ENCODE peak calls at places on chromosomes 13 and 19, in five cellular contexts. One of them, this sample, is unnamed.

GRCh38 chr19:33171916-33172359 is 22.2 kb upstream of the LRP3 start:
- DNase-seq in omental fat pad: no peak
- DNase-seq in dorsolateral prefrontal cortex: no peak
- DNase-seq in sigmoid colon: no peak
- DNase-seq in coronary artery: no peak
- DNase-seq in this sample: no peak

GRCh38 chr13:28718538-28719226 is at the start of gene SLC46A3:
- DNase-seq in omental fat pad: peak; percentile 94
- DNase-seq in dorsolateral prefrontal cortex: peak; percentile 99
- DNase-seq in sigmoid colon: peak; percentile 99
- DNase-seq in coronary artery: peak; percentile 99
- DNase-seq in this sample: peak; percentile 97

GRCh38 chr13:36675213-36675536 is 1.4 kb downstream of the SERTM1 start:
- DNase-seq in omental fat pad: no peak
- DNase-seq in dorsolateral prefrontal cortex: no peak
- DNase-seq in sigmoid colon: no peak
- DNase-seq in coronary artery: no peak
- DNase-seq in this sample: no peak

GRCh38 chr13:66391322-66391721 is 838.8 kb downstream of the PCDH9 start:
- DNase-seq in omental fat pad: no peak
- DNase-seq in dorsolateral prefrontal cortex: no peak
- DNase-seq in sigmoid colon: no peak
- DNase-seq in coronary artery: no peak
- DNase-seq in this sample: no peak

GRCh38 chr19:46697142-46697960 is 19.6 kb downstream of the PRKD2 start:
- DNase-seq in omental fat pad: peak; percentile 64
- DNase-seq in dorsolateral prefrontal cortex: no peak
- DNase-seq in sigmoid colon: peak; percentile 94
- DNase-seq in coronary artery: peak; percentile 85
- DNase-seq in this sample: peak; percentile 63

GRCh38 chr13:39777527-39778061 is 122.1 kb downstream of the COG6 start:
- DNase-seq in omental fat pad: no peak
- DNase-seq in dorsolateral prefrontal cortex: no peak
- DNase-seq in sigmoid colon: no peak
- DNase-seq in coronary artery: no peak
- DNase-seq in this sample: no peak

GRCh38 chr19:30783212-30783611 is 411.0 kb downstream of the ZNF536 start:
- DNase-seq in omental fat pad: no peak
- DNase-seq in dorsolateral prefrontal cortex: no peak
- DNase-seq in sigmoid colon: no peak
- DNase-seq in coronary artery: no peak
- DNase-seq in this sample: no peak

GRCh38 chr13:32381539-32381938 is 46.4 kb downstream of the N4BP2L1 start:
- DNase-seq in omental fat pad: no peak
- DNase-seq in dorsolateral prefrontal cortex: no peak
- DNase-seq in sigmoid colon: no peak
- DNase-seq in coronary artery: no peak
- DNase-seq in this sample: no peak

GRCh38 chr19:30719189-30719990 is 347.2 kb downstream of the ZNF536 start:
- DNase-seq in omental fat pad: no peak
- DNase-seq in dorsolateral prefrontal cortex: no peak
- DNase-seq in sigmoid colon: peak; percentile 85
- DNase-seq in coronary artery: no peak
- DNase-seq in this sample: peak; percentile 24

GRCh38 chr19:17862711-17863519 is 3.2 kb downstream of the RPL18A start:
- DNase-seq in omental fat pad: no peak
- DNase-seq in dorsolateral prefrontal cortex: no peak
- DNase-seq in sigmoid colon: no peak
- DNase-seq in coronary artery: no peak
- DNase-seq in this sample: no peak

GRCh38 chr19:41161903-41162302 is 31.1 kb upstream of the CYP2S1 start:
- DNase-seq in omental fat pad: no peak
- DNase-seq in dorsolateral prefrontal cortex: no peak
- DNase-seq in sigmoid colon: no peak
- DNase-seq in coronary artery: no peak
- DNase-seq in this sample: no peak
- TF ChIP-seq CTCF in omental fat pad: no peak
- TF ChIP-seq CTCF in dorsolateral prefrontal cortex: no peak
- TF ChIP-seq CTCF in sigmoid colon: no peak
- TF ChIP-seq CTCF in coronary artery: no peak
- TF ChIP-seq CTCF in this sample: peak; percentile 31

GRCh38 chr13:42836930-42837329 is 55.5 kb downstream of the FAM216B start:
- DNase-seq in omental fat pad: no peak
- DNase-seq in dorsolateral prefrontal cortex: no peak
- DNase-seq in sigmoid colon: no peak
- DNase-seq in coronary artery: no peak
- DNase-seq in this sample: no peak
- TF ChIP-seq CTCF in omental fat pad: no peak
- TF ChIP-seq CTCF in dorsolateral prefrontal cortex: no peak
- TF ChIP-seq CTCF in sigmoid colon: no peak
- TF ChIP-seq CTCF in coronary artery: no peak
- TF ChIP-seq CTCF in this sample: peak; percentile 44

GRCh38 chr19:56155124-56155687 is 14.1 kb downstream of the ZNF444 start:
- DNase-seq in omental fat pad: no peak
- DNase-seq in dorsolateral prefrontal cortex: peak; percentile 38
- DNase-seq in sigmoid colon: no peak
- DNase-seq in coronary artery: no peak
- DNase-seq in this sample: no peak
- TF ChIP-seq CTCF in omental fat pad: no peak
- TF ChIP-seq CTCF in dorsolateral prefrontal cortex: peak; percentile 27
- TF ChIP-seq CTCF in sigmoid colon: no peak
- TF ChIP-seq CTCF in coronary artery: no peak
- TF ChIP-seq CTCF in this sample: peak; percentile 45

GRCh38 chr13:23510544-23510916 is 59.7 kb upstream of the TNFRSF19 start:
- DNase-seq in omental fat pad: no peak
- DNase-seq in dorsolateral prefrontal cortex: no peak
- DNase-seq in sigmoid colon: no peak
- DNase-seq in coronary artery: no peak
- DNase-seq in this sample: no peak

GRCh38 chr13:23509781-23510543 is 60.2 kb upstream of the TNFRSF19 start:
- DNase-seq in omental fat pad: no peak
- DNase-seq in dorsolateral prefrontal cortex: no peak
- DNase-seq in sigmoid colon: no peak
- DNase-seq in coronary artery: no peak
- DNase-seq in this sample: no peak

GRCh38 chr13:23513460-23513859 is 56.8 kb upstream of the TNFRSF19 start:
- DNase-seq in omental fat pad: no peak
- DNase-seq in dorsolateral prefrontal cortex: no peak
- DNase-seq in sigmoid colon: no peak
- DNase-seq in coronary artery: no peak
- DNase-seq in this sample: no peak

GRCh38 chr13:23512762-23513395 is 57.3 kb upstream of the TNFRSF19 start:
- DNase-seq in omental fat pad: no peak
- DNase-seq in dorsolateral prefrontal cortex: no peak
- DNase-seq in sigmoid colon: no peak
- DNase-seq in coronary artery: no peak
- DNase-seq in this sample: no peak

GRCh38 chr13:23510979-23511735 is 59.1 kb upstream of the TNFRSF19 start:
- DNase-seq in omental fat pad: no peak
- DNase-seq in dorsolateral prefrontal cortex: no peak
- DNase-seq in sigmoid colon: no peak
- DNase-seq in coronary artery: no peak
- DNase-seq in this sample: no peak
- TF ChIP-seq CTCF in omental fat pad: no peak
- TF ChIP-seq CTCF in dorsolateral prefrontal cortex: peak; percentile 17
- TF ChIP-seq CTCF in sigmoid colon: no peak
- TF ChIP-seq CTCF in coronary artery: no peak
- TF ChIP-seq CTCF in this sample: peak; percentile 38

DNA sequence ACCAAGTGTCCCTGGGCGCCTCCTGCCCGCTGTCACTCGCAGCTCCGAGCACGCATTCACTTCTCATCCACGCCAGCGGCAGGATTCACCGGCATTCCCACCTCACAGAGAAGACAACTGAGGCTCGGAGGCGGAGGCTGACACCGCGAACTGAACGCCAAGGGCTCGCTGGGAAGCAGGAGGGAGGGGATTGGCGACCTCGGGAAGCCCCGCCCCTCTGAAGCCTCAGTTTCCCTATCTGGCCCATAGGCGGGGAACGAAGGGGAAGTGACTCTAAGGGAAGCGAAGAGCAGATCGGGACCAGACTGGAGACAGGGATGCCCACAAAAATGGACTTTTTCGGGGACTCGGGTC is 256 bp downstream of the MICOS13 start:
- DNase-seq in omental fat pad: no peak
- DNase-seq in dorsolateral prefrontal cortex: peak; percentile 65
- DNase-seq in sigmoid colon: peak; percentile 79
- DNase-seq in coronary artery: no peak
- DNase-seq in this sample: no peak
- TF ChIP-seq CTCF in omental fat pad: no peak
- TF ChIP-seq CTCF in dorsolateral prefrontal cortex: no peak
- TF ChIP-seq CTCF in sigmoid colon: no peak
- TF ChIP-seq CTCF in coronary artery: no peak
- TF ChIP-seq CTCF in this sample: no peak

GRCh38 chr13:72652681-72653080 is 74.7 kb downstream of the MZT1 start:
- DNase-seq in omental fat pad: no peak
- DNase-seq in dorsolateral prefrontal cortex: no peak
- DNase-seq in sigmoid colon: no peak
- DNase-seq in coronary artery: no peak
- DNase-seq in this sample: no peak

GRCh38 chr13:72645521-72645920 is 81.9 kb downstream of the MZT1 start:
- DNase-seq in omental fat pad: no peak
- DNase-seq in dorsolateral prefrontal cortex: no peak
- DNase-seq in sigmoid colon: no peak
- DNase-seq in coronary artery: no peak
- DNase-seq in this sample: no peak

GRCh38 chr13:72648513-72649065 is 78.8 kb downstream of the MZT1 start:
- DNase-seq in omental fat pad: no peak
- DNase-seq in dorsolateral prefrontal cortex: no peak
- DNase-seq in sigmoid colon: no peak
- DNase-seq in coronary artery: no peak
- DNase-seq in this sample: no peak

GRCh38 chr13:72656357-72656756 is 71.1 kb downstream of the MZT1 start:
- DNase-seq in omental fat pad: no peak
- DNase-seq in dorsolateral prefrontal cortex: no peak
- DNase-seq in sigmoid colon: no peak
- DNase-seq in coronary artery: no peak
- DNase-seq in this sample: no peak

DNA sequence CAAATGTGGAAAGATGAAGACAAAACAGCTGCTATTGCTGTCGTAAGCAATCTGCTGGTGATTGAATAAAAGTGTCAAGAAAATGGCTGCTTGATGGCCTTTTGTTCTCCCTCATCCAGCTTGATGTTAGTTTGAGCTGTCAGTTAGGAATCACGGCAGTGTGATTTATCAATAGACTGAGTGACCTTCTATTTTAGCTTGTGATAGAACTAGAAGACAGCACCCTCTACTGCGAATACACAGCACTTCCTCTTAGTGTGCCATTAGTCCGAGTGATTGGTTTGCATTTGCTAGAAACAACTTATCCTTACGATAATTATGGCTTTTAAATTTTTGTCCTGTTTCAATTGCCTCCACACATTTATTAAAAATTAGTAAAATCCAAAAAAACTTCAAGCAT is 76.2 kb downstream of the MZT1 start:
- DNase-seq in omental fat pad: no peak
- DNase-seq in dorsolateral prefrontal cortex: no peak
- DNase-seq in sigmoid colon: no peak
- DNase-seq in coronary artery: no peak
- DNase-seq in this sample: no peak
- TF ChIP-seq CTCF in omental fat pad: no peak
- TF ChIP-seq CTCF in dorsolateral prefrontal cortex: no peak
- TF ChIP-seq CTCF in sigmoid colon: no peak
- TF ChIP-seq CTCF in coronary artery: no peak
- TF ChIP-seq CTCF in this sample: peak; percentile 59

DNA sequence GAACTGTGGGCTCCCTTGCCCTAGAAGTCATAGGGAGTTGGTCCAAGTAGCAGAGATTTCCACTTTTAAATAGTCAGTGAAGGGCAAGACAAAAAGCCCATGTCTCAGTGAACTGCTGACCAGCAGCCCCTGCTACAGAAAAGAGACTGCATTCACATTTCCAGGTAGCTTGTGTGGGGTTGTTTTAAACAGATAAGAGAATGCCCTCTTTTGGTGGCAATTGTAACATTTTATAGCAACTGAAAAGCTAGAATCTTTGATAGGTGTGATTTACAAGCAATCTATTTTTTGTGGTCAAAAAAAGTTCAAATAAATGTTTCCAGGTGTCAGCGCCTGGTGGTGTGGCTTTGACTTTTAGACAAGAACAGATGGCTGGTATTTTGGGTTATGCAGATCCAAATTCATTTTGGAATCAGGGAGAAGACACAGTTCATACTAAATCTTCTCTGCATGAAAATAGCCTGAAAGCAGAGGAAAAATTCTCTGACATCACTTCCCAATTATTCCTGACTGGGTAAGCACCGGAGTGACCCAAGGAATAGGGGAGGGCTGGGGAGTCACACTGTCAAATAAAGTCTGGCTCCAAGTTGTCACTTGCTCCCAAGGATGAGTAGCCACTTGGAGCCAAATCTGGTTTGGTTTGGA is 26.2 kb upstream of the GPR12 start:
- DNase-seq in omental fat pad: no peak
- DNase-seq in dorsolateral prefrontal cortex: no peak
- DNase-seq in sigmoid colon: no peak
- DNase-seq in coronary artery: peak; percentile 1
- DNase-seq in this sample: no peak
- TF ChIP-seq CTCF in omental fat pad: no peak
- TF ChIP-seq CTCF in dorsolateral prefrontal cortex: no peak
- TF ChIP-seq CTCF in sigmoid colon: no peak
- TF ChIP-seq CTCF in coronary artery: no peak
- TF ChIP-seq CTCF in this sample: no peak

GRCh38 chr19:38425810-38426466 is at the start of gene RASGRP4:
- DNase-seq in omental fat pad: no peak
- DNase-seq in dorsolateral prefrontal cortex: no peak
- DNase-seq in sigmoid colon: no peak
- DNase-seq in coronary artery: no peak
- DNase-seq in this sample: no peak
- TF ChIP-seq CTCF in omental fat pad: no peak
- TF ChIP-seq CTCF in dorsolateral prefrontal cortex: no peak
- TF ChIP-seq CTCF in sigmoid colon: no peak
- TF ChIP-seq CTCF in coronary artery: no peak
- TF ChIP-seq CTCF in this sample: no peak

DNA sequence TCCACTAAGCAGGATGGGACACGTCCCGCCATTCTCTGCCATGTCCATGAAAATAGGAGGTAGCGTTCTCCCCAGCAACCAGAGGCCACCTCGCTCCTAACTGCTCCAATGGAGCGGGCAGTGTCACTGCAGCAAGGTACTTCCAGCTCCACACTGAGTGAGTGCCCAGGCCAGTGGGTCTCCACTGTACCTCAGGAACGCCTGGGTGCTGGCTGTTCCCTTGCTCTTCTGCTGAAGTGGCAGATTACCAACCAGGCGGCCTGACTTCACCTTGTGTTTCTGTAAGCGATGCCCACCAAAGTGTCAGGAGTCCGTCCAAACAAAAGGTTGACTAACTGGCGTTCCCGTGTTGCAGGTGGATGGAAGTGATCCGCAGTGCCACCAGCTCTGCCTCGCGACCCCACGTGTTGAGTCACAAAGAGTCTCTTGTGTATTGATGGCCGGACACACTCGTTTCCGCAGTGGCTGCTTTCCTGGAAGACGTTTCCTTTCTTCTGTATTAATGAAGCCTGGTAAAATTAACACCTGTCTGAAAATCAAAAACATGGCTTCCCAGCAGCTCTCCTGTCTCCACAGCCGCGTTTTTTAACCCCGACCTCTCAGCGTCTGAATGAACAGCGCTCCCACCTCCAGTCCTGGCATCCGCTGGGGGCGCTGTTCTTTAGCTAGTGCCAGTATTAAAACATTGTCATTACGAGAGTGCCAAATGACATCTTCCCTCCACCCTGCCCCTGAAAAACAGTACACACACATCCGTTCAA is 128.8 kb downstream of the STK24 start:
- DNase-seq in omental fat pad: peak; percentile 42
- DNase-seq in dorsolateral prefrontal cortex: peak; percentile 73
- DNase-seq in sigmoid colon: no peak
- DNase-seq in coronary artery: no peak
- DNase-seq in this sample: no peak
- TF ChIP-seq CTCF in omental fat pad: no peak
- TF ChIP-seq CTCF in dorsolateral prefrontal cortex: peak; percentile 72
- TF ChIP-seq CTCF in sigmoid colon: no peak
- TF ChIP-seq CTCF in coronary artery: peak; percentile 24
- TF ChIP-seq CTCF in this sample: peak; percentile 65